ENCODE peak calls at places on chromosomes 3 and 15, in four cellular contexts. U, O, X and S are unnamed samples.
A peak's percentile ranks its signal among the peaks of the same experiment; 100 is the strongest.

GRCh38 chr15:32778391-32779176 is 60.8 kb downstream of the GREM1 start:
- DNase-seq in U (no peak), O (no peak), X (no peak), S (no peak)

GRCh38 chr3:117842086-117842485 is 1132.5 kb downstream of the TUSC7 start:
- DNase-seq in U (no peak), O (no peak), X (no peak), S (no peak)

GRCh38 chr15:64859226-64859625 is 17.5 kb downstream of the PLEKHO2 start:
- DNase-seq in U (no peak), O (no peak), X (no peak), S (no peak)

GRCh38 chr3:170201527-170201926 is 20.0 kb upstream of the PHC3 start:
- DNase-seq in U (no peak), O (no peak), X (no peak), S (no peak)

GRCh38 chr3:12588674-12589054 is 31.8 kb downstream of the MKRN2 start:
- DNase-seq in U (no peak), O (no peak), X (no peak), S (no peak)

GRCh38 chr15:70385052-70385451 is 287.3 kb upstream of the TLE3 start:
- DNase-seq in U (no peak), O (no peak), X (no peak), S (no peak)

GRCh38 chr3:127823590-127823857 is 1.2 kb upstream of the MGLL start:
- DNase-seq in U (no peak), O (peak; percentile 16), X (no peak), S (no peak)

GRCh38 chr3:66722675-66723074 is 221.9 kb upstream of the LRIG1 start:
- DNase-seq in U (no peak), O (peak; percentile 91), X (no peak), S (no peak)

GRCh38 chr15:95793226-95793625 is 537.3 kb upstream of the NR2F2 start:
- DNase-seq in U (no peak), O (no peak), X (no peak), S (no peak)

GRCh38 chr3:168620854-168621253 is 525.1 kb upstream of the GOLIM4 start:
- DNase-seq in U (no peak), O (peak; percentile 13), X (peak; percentile 32), S (peak; percentile 3)

GRCh38 chr3:22609139-22609538 is 594.0 kb upstream of the UBE2E2 start:
- DNase-seq in U (no peak), O (no peak), X (no peak), S (no peak)